ENCODE peak calls at places on chromosomes 4 and X, in six cellular contexts. One of them, this sample, is unnamed.

GRCh38 chr4:20126906-20127305 is 124.8 kb upstream of the SLIT2 start:
- DNase-seq in GM23248: peak
- DNase-seq in GM23338: no peak
- DNase-seq in MM.1S: no peak
- DNase-seq in keratinocyte: peak
- DNase-seq in PC-3: peak
- DNase-seq in this sample: peak

GRCh38 chr4:83890816-83891215 is 354.9 kb downstream of the GPAT3 start:
- DNase-seq in GM23248: peak
- DNase-seq in GM23338: no peak
- DNase-seq in MM.1S: no peak
- DNase-seq in keratinocyte: no peak
- DNase-seq in PC-3: no peak
- DNase-seq in this sample: no peak

GRCh38 chr4:102263024-102263787 is 82.1 kb downstream of the SLC39A8 start:
- DNase-seq in GM23248: peak
- DNase-seq in GM23338: peak
- DNase-seq in MM.1S: peak
- DNase-seq in keratinocyte: peak
- DNase-seq in PC-3: peak
- DNase-seq in this sample: no peak

GRCh38 chr4:2800691-2801596 is 8.1 kb downstream of the SH3BP2 start:
- DNase-seq in GM23248: peak
- DNase-seq in GM23338: peak
- DNase-seq in MM.1S: no peak
- DNase-seq in keratinocyte: no peak
- DNase-seq in PC-3: no peak
- DNase-seq in this sample: peak

GRCh38 chr4:836003-836511 is 10.1 kb upstream of the CPLX1 start:
- DNase-seq in GM23248: no peak
- DNase-seq in GM23338: no peak
- DNase-seq in MM.1S: no peak
- DNase-seq in keratinocyte: no peak
- DNase-seq in PC-3: no peak
- DNase-seq in this sample: peak

GRCh38 chrX:91435465-91435864 is 826 bp downstream of the PABPC5 start:
- DNase-seq in GM23248: peak
- DNase-seq in GM23338: peak
- DNase-seq in MM.1S: no peak
- DNase-seq in keratinocyte: no peak
- DNase-seq in PC-3: no peak
- DNase-seq in this sample: no peak

GRCh38 chr4:74682567-74683359 is 111.6 kb downstream of the BTC start:
- DNase-seq in GM23248: peak
- DNase-seq in GM23338: peak
- DNase-seq in MM.1S: no peak
- DNase-seq in keratinocyte: peak
- DNase-seq in PC-3: peak
- DNase-seq in this sample: peak

GRCh38 chr4:93897559-93897958 is 69.0 kb downstream of the ATOH1 start:
- DNase-seq in GM23248: peak
- DNase-seq in GM23338: peak
- DNase-seq in MM.1S: peak
- DNase-seq in keratinocyte: no peak
- DNase-seq in PC-3: peak
- DNase-seq in this sample: peak

GRCh38 chr4:815464-816146 is 10.3 kb downstream of the CPLX1 start:
- DNase-seq in GM23248: no peak
- DNase-seq in GM23338: no peak
- DNase-seq in MM.1S: no peak
- DNase-seq in keratinocyte: no peak
- DNase-seq in PC-3: no peak
- DNase-seq in this sample: peak

GRCh38 chr4:186161138-186161537 is 30.2 kb upstream of the CYP4V2 start:
- DNase-seq in GM23248: no peak
- DNase-seq in GM23338: peak
- DNase-seq in MM.1S: peak
- DNase-seq in keratinocyte: no peak
- DNase-seq in PC-3: no peak
- DNase-seq in this sample: no peak

GRCh38 chrX:56397636-56398035 is 165.5 kb downstream of the KLF8 start:
- DNase-seq in GM23248: no peak
- DNase-seq in GM23338: no peak
- DNase-seq in MM.1S: peak
- DNase-seq in keratinocyte: no peak
- DNase-seq in PC-3: no peak
- DNase-seq in this sample: no peak

GRCh38 chr4:142818009-142818408 is 28.1 kb downstream of the INPP4B start:
- DNase-seq in GM23248: peak
- DNase-seq in GM23338: no peak
- DNase-seq in MM.1S: no peak
- DNase-seq in keratinocyte: no peak
- DNase-seq in PC-3: peak
- DNase-seq in this sample: no peak

GRCh38 chr4:172073590-172073989 is 260.4 kb downstream of the GALNTL6 start:
- DNase-seq in GM23248: no peak
- DNase-seq in GM23338: no peak
- DNase-seq in MM.1S: no peak
- DNase-seq in keratinocyte: no peak
- DNase-seq in PC-3: no peak
- DNase-seq in this sample: no peak

GRCh38 chr4:6910960-6911874 is 1.6 kb downstream of the TBC1D14 start:
- DNase-seq in GM23248: no peak
- DNase-seq in GM23338: no peak
- DNase-seq in MM.1S: no peak
- DNase-seq in keratinocyte: no peak
- DNase-seq in PC-3: no peak
- DNase-seq in this sample: no peak

GRCh38 chr4:83219344-83219990 is 65.1 kb downstream of the COQ2 start:
- DNase-seq in GM23248: peak
- DNase-seq in GM23338: no peak
- DNase-seq in MM.1S: peak
- DNase-seq in keratinocyte: peak
- DNase-seq in PC-3: no peak
- DNase-seq in this sample: no peak

GRCh38 chr4:26912069-26912468 is 51.4 kb downstream of the STIM2 start:
- DNase-seq in GM23248: peak
- DNase-seq in GM23338: no peak
- DNase-seq in MM.1S: no peak
- DNase-seq in keratinocyte: no peak
- DNase-seq in PC-3: no peak
- DNase-seq in this sample: no peak

GRCh38 chrX:17024896-17025295 is 78.4 kb downstream of the REPS2 start:
- DNase-seq in GM23248: no peak
- DNase-seq in GM23338: peak
- DNase-seq in MM.1S: no peak
- DNase-seq in keratinocyte: no peak
- DNase-seq in PC-3: no peak
- DNase-seq in this sample: no peak

GRCh38 chr4:53747401-53747800 is 156.1 kb upstream of the LNX1 start:
- DNase-seq in GM23248: no peak
- DNase-seq in GM23338: no peak
- DNase-seq in MM.1S: no peak
- DNase-seq in keratinocyte: no peak
- DNase-seq in PC-3: no peak
- DNase-seq in this sample: no peak

GRCh38 chr4:8893624-8894423 is 22.2 kb upstream of the HMX1 start:
- DNase-seq in GM23248: no peak
- DNase-seq in GM23338: peak
- DNase-seq in MM.1S: no peak
- DNase-seq in keratinocyte: no peak
- DNase-seq in PC-3: no peak
- DNase-seq in this sample: no peak

GRCh38 chr4:47913858-47914218 is 545 bp downstream of the NFXL1 start:
- DNase-seq in GM23248: peak
- DNase-seq in GM23338: peak
- DNase-seq in MM.1S: peak
- DNase-seq in keratinocyte: no peak
- DNase-seq in PC-3: peak
- DNase-seq in this sample: no peak

GRCh38 chrX:14029039-14029424 is 660 bp downstream of the GEMIN8 start:
- DNase-seq in GM23248: no peak
- DNase-seq in GM23338: no peak
- DNase-seq in MM.1S: peak
- DNase-seq in keratinocyte: no peak
- DNase-seq in PC-3: no peak
- DNase-seq in this sample: no peak

GRCh38 chrX:14029425-14030247 is at the start of gene GEMIN8:
- DNase-seq in GM23248: peak
- DNase-seq in GM23338: peak
- DNase-seq in MM.1S: peak
- DNase-seq in keratinocyte: peak
- DNase-seq in PC-3: peak
- DNase-seq in this sample: peak

GRCh38 chrX:14032383-14032782 is 2.7 kb upstream of the GEMIN8 start:
- DNase-seq in GM23248: peak
- DNase-seq in GM23338: peak
- DNase-seq in MM.1S: peak
- DNase-seq in keratinocyte: no peak
- DNase-seq in PC-3: peak
- DNase-seq in this sample: peak

GRCh38 chrX:14028473-14028872 is 1.2 kb downstream of the GEMIN8 start:
- DNase-seq in GM23248: no peak
- DNase-seq in GM23338: no peak
- DNase-seq in MM.1S: peak
- DNase-seq in keratinocyte: no peak
- DNase-seq in PC-3: no peak
- DNase-seq in this sample: no peak

DNA sequence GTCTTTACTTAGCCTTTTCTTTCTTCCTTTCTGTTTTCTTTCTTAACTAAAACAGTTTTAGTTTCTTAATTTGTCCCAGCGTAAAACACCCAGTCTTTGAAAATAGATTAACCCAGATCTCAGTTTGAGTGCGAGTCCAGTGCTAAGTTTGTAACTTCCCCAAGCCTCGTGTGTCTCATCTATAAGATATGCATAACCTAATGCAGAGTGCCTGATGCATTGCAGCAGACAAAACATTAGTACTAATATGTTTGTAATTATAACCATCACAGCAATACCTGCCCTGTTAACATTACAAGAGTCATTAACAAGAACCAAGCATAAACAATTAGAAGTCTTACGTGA is 528 bp upstream of the GEMIN8 start:
- DNase-seq in GM23248: peak
- DNase-seq in GM23338: no peak
- DNase-seq in MM.1S: no peak
- DNase-seq in keratinocyte: no peak
- DNase-seq in PC-3: peak
- DNase-seq in this sample: peak
- H2AFZ ChIP-seq in GM23248: peak
- H2AFZ ChIP-seq in GM23338: no peak
- H2AFZ ChIP-seq in MM.1S: peak
- H2AFZ ChIP-seq in keratinocyte: peak
- H2AFZ ChIP-seq in PC-3: peak
- H2AFZ ChIP-seq in this sample: peak

DNA sequence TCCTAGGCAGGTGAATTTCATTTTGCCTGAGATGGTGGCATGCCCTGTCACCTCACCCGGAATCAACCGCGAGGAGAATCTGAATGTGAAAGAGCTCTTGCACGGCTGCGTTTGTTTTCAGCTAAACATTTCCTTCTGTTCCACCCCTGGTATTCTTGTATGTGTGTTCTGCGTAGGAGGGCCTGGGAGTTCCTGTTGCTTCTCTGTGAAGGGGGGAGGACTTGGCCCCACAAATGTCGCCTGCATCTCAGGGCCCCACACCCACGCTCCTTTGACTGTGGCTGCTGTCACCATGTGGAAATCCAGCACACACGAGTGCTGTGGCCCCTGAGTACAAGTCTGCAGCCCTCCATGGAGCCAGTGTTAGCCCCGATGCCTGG is 45.8 kb upstream of the CLCN4 start:
- DNase-seq in GM23248: peak
- DNase-seq in GM23338: no peak
- DNase-seq in MM.1S: peak
- DNase-seq in keratinocyte: no peak
- DNase-seq in PC-3: no peak
- DNase-seq in this sample: no peak
- H3K4me2 ChIP-seq in GM23248: no peak
- H3K4me2 ChIP-seq in GM23338: no peak
- H3K4me2 ChIP-seq in MM.1S: peak
- H3K4me2 ChIP-seq in keratinocyte: no peak
- H3K4me2 ChIP-seq in PC-3: no peak
- H3K4me2 ChIP-seq in this sample: no peak

DNA sequence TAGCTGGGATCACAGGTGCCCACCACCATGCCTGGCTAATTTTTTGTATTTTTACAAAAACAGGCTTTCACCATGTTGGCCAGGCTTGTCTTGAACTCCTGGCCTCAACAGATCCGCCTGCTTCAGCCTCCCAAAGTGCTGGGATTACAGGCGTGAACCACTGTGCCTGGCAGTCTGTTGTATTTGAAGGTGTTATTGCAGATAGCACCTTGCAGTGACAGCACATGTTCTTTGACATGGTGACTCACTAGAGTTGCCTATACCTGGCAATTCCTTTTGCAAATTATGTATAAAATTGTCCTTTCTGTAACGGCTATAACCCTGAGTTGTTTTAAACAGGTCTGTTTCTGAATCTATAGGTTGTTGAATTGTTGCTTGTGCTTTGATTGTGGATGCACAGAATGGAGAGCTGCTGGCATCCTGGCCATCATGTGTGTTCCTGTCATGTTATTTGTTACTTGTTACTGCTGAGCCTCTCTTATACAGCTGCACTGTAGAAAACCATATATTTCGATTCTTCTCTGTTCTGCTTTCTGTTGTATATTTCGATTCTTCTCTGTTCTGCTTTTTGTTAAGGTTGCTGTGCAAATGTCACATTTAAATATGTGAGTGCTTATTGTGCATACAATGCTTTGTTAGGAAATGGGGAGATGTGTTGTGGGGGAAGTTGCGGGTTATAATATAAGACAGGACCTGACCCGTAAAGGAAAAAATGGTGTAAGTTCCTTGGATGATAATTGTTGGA is 8.1 kb downstream of the OGT start:
- DNase-seq in GM23248: no peak
- DNase-seq in GM23338: no peak
- DNase-seq in MM.1S: no peak
- DNase-seq in keratinocyte: no peak
- DNase-seq in PC-3: no peak
- DNase-seq in this sample: no peak
- H3K4me3 ChIP-seq in GM23248: peak
- H3K4me3 ChIP-seq in GM23338: peak
- H3K4me3 ChIP-seq in MM.1S: no peak
- H3K4me3 ChIP-seq in keratinocyte: peak
- H3K4me3 ChIP-seq in PC-3: peak
- H3K4me3 ChIP-seq in this sample: peak

GRCh38 chrX:69155786-69156520 is 9.3 kb downstream of the PJA1 start:
- DNase-seq in GM23248: no peak
- DNase-seq in GM23338: no peak
- DNase-seq in MM.1S: no peak
- DNase-seq in keratinocyte: no peak
- DNase-seq in PC-3: no peak
- DNase-seq in this sample: peak
- H2AFZ ChIP-seq in GM23248: no peak
- H2AFZ ChIP-seq in GM23338: no peak
- H2AFZ ChIP-seq in MM.1S: no peak
- H2AFZ ChIP-seq in keratinocyte: no peak
- H2AFZ ChIP-seq in PC-3: no peak
- H2AFZ ChIP-seq in this sample: no peak

This sample was measured in osteoblast.